ENCODE peak calls at places on chromosomes 6 and 20, in five cellular contexts. Y is progenitor cell of endocrine pancreas, E is heart right ventricle, P is IMR-90, J is pancreas. H is an unnamed sample.

GRCh38 chr20:48638546-48638945 is 189.3 kb downstream of the PREX1 start:
- DNase-seq in Y (no peak), E (no peak), P (peak), J (no peak), H (no peak)

GRCh38 chr6:20351529-20351928 is 50.1 kb upstream of the E2F3 start:
- DNase-seq in Y (no peak), E (no peak), P (no peak), J (no peak), H (no peak)

GRCh38 chr6:34056301-34056700 is 89.6 kb downstream of the GRM4 start:
- DNase-seq in Y (no peak), E (peak), P (peak), J (peak), H (peak)

GRCh38 chr6:158856261-158856660 is 37.1 kb upstream of the EZR start:
- DNase-seq in Y (no peak), E (no peak), P (no peak), J (no peak), H (no peak)

GRCh38 chr20:48025061-48025515 is 239.8 kb upstream of the SULF2 start:
- DNase-seq in Y (no peak), E (peak), P (peak), J (no peak), H (no peak)

GRCh38 chr6:131532476-131533108 is 40.4 kb upstream of the ARG1 start:
- DNase-seq in Y (no peak), E (no peak), P (peak), J (no peak), H (peak)

GRCh38 chr20:47187450-47188195 is 168.9 kb downstream of the ZMYND8 start:
- DNase-seq in Y (no peak), E (no peak), P (no peak), J (no peak), H (no peak)

GRCh38 chr6:138227316-138227781 is 9.1 kb upstream of the PBOV1 start:
- DNase-seq in Y (no peak), E (no peak), P (no peak), J (peak), H (no peak)

GRCh38 chr6:5457983-5458683 is 196.8 kb downstream of the FARS2 start:
- DNase-seq in Y (no peak), E (peak), P (no peak), J (peak), H (no peak)

GRCh38 chr20:10511166-10511506 is 76.0 kb downstream of the SLX4IP start:
- DNase-seq in Y (no peak), E (no peak), P (no peak), J (no peak), H (no peak)

GRCh38 chr6:100202417-100203194 is 208.6 kb upstream of the MCHR2 start:
- DNase-seq in Y (no peak), E (no peak), P (peak), J (no peak), H (no peak)

GRCh38 chr6:165308926-165309731 is at the start of gene C6orf118:
- DNase-seq in Y (peak), E (peak), P (peak), J (no peak), H (no peak)

GRCh38 chr6:3356056-3356823 is 97.5 kb downstream of the PSMG4 start:
- DNase-seq in Y (no peak), E (peak), P (peak), J (peak), H (peak)

GRCh38 chr6:16157909-16158308 is 29.0 kb downstream of the MYLIP start:
- DNase-seq in Y (no peak), E (peak), P (no peak), J (no peak), H (no peak)

GRCh38 chr6:8017276-8017701 is 46.9 kb downstream of the BLOC1S5 start:
- DNase-seq in Y (no peak), E (no peak), P (no peak), J (no peak), H (peak)

GRCh38 chr6:158411998-158412397 is 99.7 kb downstream of the TULP4 start:
- DNase-seq in Y (no peak), E (no peak), P (no peak), J (no peak), H (no peak)

GRCh38 chr20:17562804-17563305 is 7.0 kb upstream of the DSTN start:
- DNase-seq in Y (no peak), E (no peak), P (peak), J (no peak), H (no peak)

GRCh38 chr6:5036309-5036708 is 32.5 kb upstream of the RPP40 start:
- DNase-seq in Y (peak), E (no peak), P (peak), J (no peak), H (no peak)

GRCh38 chr6:152112503-152113261 is 305.2 kb downstream of the ESR1 start:
- DNase-seq in Y (no peak), E (peak), P (no peak), J (peak), H (no peak)

GRCh38 chr6:154653853-154654252 is 79.4 kb upstream of the SCAF8 start:
- DNase-seq in Y (no peak), E (peak), P (peak), J (no peak), H (no peak)

GRCh38 chr20:21509597-21510331 is 4.1 kb downstream of the NKX2-2 start:
- DNase-seq in Y (no peak), E (no peak), P (peak), J (no peak), H (no peak)

GRCh38 chr6:7777062-7777461 is 51.2 kb downstream of the BMP6 start:
- DNase-seq in Y (no peak), E (no peak), P (no peak), J (no peak), H (no peak)

GRCh38 chr20:42483694-42484303 is 705.9 kb downstream of the PTPRT start:
- DNase-seq in Y (no peak), E (no peak), P (no peak), J (peak), H (no peak)

GRCh38 chr6:46888031-46888430 is 33.7 kb downstream of the ADGRF5 start:
- DNase-seq in Y (no peak), E (no peak), P (no peak), J (no peak), H (no peak)

GRCh38 chr20:19770375-19770774 is 12.3 kb downstream of the RIN2 start:
- DNase-seq in Y (no peak), E (no peak), P (no peak), J (no peak), H (no peak)

GRCh38 chr6:125102901-125103300 is 50.7 kb upstream of the TPD52L1 start:
- DNase-seq in Y (no peak), E (no peak), P (peak), J (no peak), H (no peak)

GRCh38 chr6:124590001-124590400 is 372.2 kb upstream of the RNF217 start:
- DNase-seq in Y (no peak), E (no peak), P (no peak), J (no peak), H (no peak)

GRCh38 chr6:131955876-131956275 is 4.7 kb upstream of the CCN2 start:
- DNase-seq in Y (no peak), E (no peak), P (no peak), J (no peak), H (no peak)

GRCh38 chr6:91031581-91031980 is 444.7 kb upstream of the MAP3K7 start:
- DNase-seq in Y (no peak), E (no peak), P (no peak), J (no peak), H (no peak)

GRCh38 chr6:15331629-15332241 is 85.9 kb downstream of the JARID2 start:
- DNase-seq in Y (no peak), E (no peak), P (no peak), J (no peak), H (no peak)

GRCh38 chr20:63502671-63503172 is 3.8 kb upstream of the EEF1A2 start:
- DNase-seq in Y (peak), E (no peak), P (no peak), J (no peak), H (no peak)

GRCh38 chr6:149150999-149151398 is 166.5 kb upstream of the TAB2 start:
- DNase-seq in Y (no peak), E (no peak), P (no peak), J (no peak), H (no peak)

GRCh38 chr6:109379706-109380105 is 2.6 kb downstream of the CD164 start:
- DNase-seq in Y (no peak), E (no peak), P (peak), J (no peak), H (no peak)

GRCh38 chr6:15642276-15642675 is 20.6 kb downstream of the DTNBP1 start:
- DNase-seq in Y (no peak), E (no peak), P (no peak), J (no peak), H (no peak)

GRCh38 chr6:12801141-12801540 is 84.6 kb downstream of the PHACTR1 start:
- DNase-seq in Y (no peak), E (no peak), P (no peak), J (no peak), H (no peak)

GRCh38 chr20:760751-761417 is 7.4 kb downstream of the SLC52A3 start:
- DNase-seq in Y (peak), E (no peak), P (no peak), J (peak), H (peak)

DNA sequence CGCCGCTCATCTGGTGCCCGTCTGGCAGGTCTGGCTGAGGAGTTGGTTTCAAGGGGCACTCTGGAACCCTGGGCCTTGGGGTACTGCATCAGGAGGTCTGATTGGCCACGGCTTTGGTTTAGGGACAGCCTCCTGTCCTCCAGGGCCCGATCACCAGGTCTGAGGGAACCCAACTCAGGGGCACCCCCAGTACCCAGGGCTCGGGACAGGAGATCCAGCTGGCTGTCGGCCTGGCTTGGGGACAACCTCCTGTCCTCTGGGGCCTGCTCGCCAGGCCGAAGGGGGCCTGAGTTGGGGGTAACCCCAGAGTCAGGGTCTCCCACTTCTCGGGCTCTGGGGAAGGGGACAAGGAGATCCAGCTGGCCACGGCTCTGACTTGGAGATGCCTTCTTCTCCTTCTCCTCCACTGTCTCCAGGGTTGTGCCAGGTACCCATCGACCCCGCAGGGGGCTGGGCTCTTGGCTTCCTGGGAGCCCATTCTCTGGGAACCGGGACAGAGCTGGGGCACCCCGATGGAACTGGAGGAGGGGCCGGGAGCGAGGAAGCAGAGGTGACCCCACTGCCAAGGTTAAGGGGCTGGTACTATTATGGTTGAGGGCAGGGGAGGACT is 2.4 kb upstream of the EIF6 start:
- DNase-seq in Y (no peak), E (no peak), P (no peak), J (no peak), H (no peak)
- TF ChIP-seq CTCF in Y (no peak), E (no peak), P (no peak), J (no peak), H (no peak)

GRCh38 chr6:43120938-43121913 is 45.1 kb downstream of the PTK7 start:
- DNase-seq in Y (no peak), E (peak), P (peak), J (no peak), H (no peak)
- TF ChIP-seq CTCF in Y (no peak), E (no peak), P (peak), J (no peak), H (no peak)

GRCh38 chr6:1402868-1403267 is 13.5 kb downstream of the FOXF2 start:
- DNase-seq in Y (no peak), E (no peak), P (no peak), J (no peak), H (no peak)
- TF ChIP-seq CTCF in Y (no peak), E (no peak), P (no peak), J (no peak), H (no peak)

GRCh38 chr20:25309395-25310267 is 61.7 kb downstream of the PYGB start:
- DNase-seq in Y (no peak), E (no peak), P (peak), J (no peak), H (no peak)

GRCh38 chr20:25308671-25309394 is 60.9 kb downstream of the PYGB start:
- DNase-seq in Y (no peak), E (no peak), P (peak), J (no peak), H (no peak)

GRCh38 chr20:25308083-25308491 is 60.2 kb downstream of the PYGB start:
- DNase-seq in Y (no peak), E (no peak), P (no peak), J (no peak), H (no peak)

GRCh38 chr20:25310921-25311728 is 63.2 kb downstream of the PYGB start:
- DNase-seq in Y (no peak), E (no peak), P (peak), J (no peak), H (no peak)

DNA sequence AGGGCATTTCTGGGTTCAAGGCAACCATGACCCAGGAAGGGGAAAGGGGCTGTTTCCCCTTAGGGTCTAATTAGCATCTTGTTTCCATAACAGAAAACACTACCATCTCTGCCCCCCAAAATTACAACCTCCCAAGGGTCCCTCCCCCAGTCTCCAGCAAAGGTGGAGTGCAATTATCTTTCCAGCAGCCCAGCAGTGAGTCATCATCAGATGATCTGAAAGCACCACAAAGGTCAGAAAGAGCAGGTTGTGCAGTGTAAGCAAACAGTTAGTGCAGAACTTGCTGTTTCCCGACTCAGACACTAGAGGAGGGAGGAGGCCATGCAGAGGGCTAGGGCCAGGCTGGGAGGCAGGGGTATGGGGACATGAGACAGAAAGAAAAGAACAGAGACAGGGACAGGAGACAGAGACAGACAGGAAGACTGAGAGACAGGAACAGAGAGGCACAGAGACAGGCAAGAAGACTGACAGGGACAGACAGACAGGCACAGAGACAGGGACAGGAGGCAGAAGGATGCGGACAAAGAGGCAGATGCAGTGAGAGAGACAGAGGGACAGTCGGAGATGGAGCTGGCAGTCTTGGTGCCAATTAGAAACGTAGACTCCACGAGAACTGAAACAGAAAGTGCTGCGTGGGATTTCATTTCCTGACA is 62.5 kb downstream of the PYGB start:
- DNase-seq in Y (no peak), E (no peak), P (peak), J (no peak), H (peak)
- TF ChIP-seq CTCF in Y (peak), E (peak), P (peak), J (no peak), H (peak)

GRCh38 chr6:106085984-106086832 is at the start of gene PRDM1:
- DNase-seq in Y (peak), E (peak), P (peak), J (peak), H (peak)
- TF ChIP-seq CTCF in Y (peak), E (no peak), P (peak), J (no peak), H (peak)

GRCh38 chr6:135383766-135384165 is 113.8 kb downstream of the AHI1 start:
- DNase-seq in Y (no peak), E (no peak), P (no peak), J (no peak), H (no peak)
- TF ChIP-seq CTCF in Y (peak), E (no peak), P (no peak), J (no peak), H (no peak)

DNA sequence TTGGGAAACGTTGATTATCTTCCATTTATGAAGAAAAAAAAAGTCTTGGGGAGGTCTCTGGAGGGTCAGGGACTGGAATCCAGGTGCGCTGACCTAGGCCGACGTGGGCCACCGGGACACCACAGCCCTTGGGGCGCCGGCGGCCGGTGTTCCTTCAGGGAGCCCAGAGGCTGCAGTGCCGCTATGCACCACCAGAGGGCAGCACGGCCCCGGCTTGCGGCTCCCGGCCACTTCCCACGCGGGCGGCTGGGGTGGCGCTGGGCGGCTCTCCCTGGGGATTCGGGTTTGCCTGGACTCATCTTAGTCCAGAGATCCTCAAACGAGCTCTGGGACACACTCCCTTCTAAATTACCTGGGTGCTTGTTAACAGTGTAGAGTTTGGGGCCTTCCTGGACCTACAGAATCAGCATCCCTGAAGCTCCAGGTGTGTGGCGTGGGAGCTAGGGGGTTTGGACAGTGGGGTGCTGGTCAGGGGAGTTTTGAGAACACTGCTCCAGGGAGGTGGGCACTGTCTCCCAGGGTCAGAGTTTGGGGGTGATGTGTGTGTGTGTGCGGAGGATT is 23.0 kb upstream of the GTSF1L start:
- DNase-seq in Y (peak), E (peak), P (peak), J (peak), H (peak)
- TF ChIP-seq CTCF in Y (peak), E (peak), P (peak), J (peak), H (peak)

GRCh38 chr6:73285674-73286283 is 22.8 kb upstream of the KHDC1 start:
- DNase-seq in Y (no peak), E (no peak), P (peak), J (no peak), H (no peak)
- TF ChIP-seq CTCF in Y (peak), E (peak), P (peak), J (no peak), H (peak)

GRCh38 chr6:126253421-126253820 is 86.5 kb upstream of the CENPW start:
- DNase-seq in Y (no peak), E (no peak), P (no peak), J (no peak), H (no peak)

GRCh38 chr6:126258150-126258549 is 81.8 kb upstream of the CENPW start:
- DNase-seq in Y (no peak), E (no peak), P (no peak), J (peak), H (no peak)

DNA sequence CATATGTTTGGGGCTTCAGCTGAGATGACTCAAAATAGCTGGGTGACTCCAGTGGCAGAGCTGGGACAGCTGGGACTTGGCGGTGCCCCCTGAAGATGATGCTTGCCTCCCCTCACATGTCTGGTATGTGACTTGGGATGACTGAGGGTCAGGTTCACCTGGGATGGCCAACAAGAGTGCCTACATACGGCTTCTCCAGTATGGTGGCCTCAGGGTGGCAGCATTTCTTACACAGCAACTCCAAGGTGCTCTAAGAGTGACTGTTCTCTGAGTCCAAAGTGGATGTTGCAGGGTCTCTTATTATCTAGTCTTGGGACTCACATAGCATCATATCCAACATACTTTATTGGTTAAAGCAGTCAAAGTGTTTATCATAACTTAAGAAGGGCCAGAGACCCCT is 87.8 kb upstream of the CENPW start:
- DNase-seq in Y (no peak), E (no peak), P (no peak), J (no peak), H (no peak)
- TF ChIP-seq CTCF in Y (no peak), E (no peak), P (no peak), J (no peak), H (no peak)

H was measured in GM10248.